ENCODE peak calls at places on chromosomes 6 and 20, in nine cellular contexts. H, V, S, L, I, U, Y, Q and E are unnamed samples.

GRCh38 chr6:43740961-43741764 is 28.8 kb upstream of the VEGFA start:
- DNase-seq in H (no peak), V (no peak), S (no peak), L (no peak), I (no peak), U (no peak), Y (no peak), Q (no peak), E (no peak)

GRCh38 chr20:31731321-31731717 is 7.8 kb upstream of the TPX2 start:
- DNase-seq in H (no peak), V (no peak), S (no peak), L (no peak), I (no peak), U (no peak), Y (no peak), Q (no peak), E (no peak)

GRCh38 chr6:33164176-33164575 is 28.1 kb downstream of the COL11A2 start:
- DNase-seq in H (no peak), V (no peak), S (no peak), L (no peak), I (no peak), U (no peak), Y (no peak), Q (no peak), E (no peak)

GRCh38 chr6:105981002-105981887 is 104.9 kb upstream of the PRDM1 start:
- DNase-seq in H (peak; percentile 86), V (no peak), S (peak; percentile 69), L (peak; percentile 62), I (peak; percentile 33), U (peak; percentile 23), Y (no peak), Q (no peak), E (no peak)

GRCh38 chr6:71197267-71197666 is 91.3 kb upstream of the OGFRL1 start:
- DNase-seq in H (no peak), V (no peak), S (no peak), L (no peak), I (peak; percentile 88), U (no peak), Y (no peak), Q (no peak), E (no peak)

GRCh38 chr6:147132889-147133288 is 71.3 kb upstream of the STXBP5 start:
- DNase-seq in H (no peak), V (no peak), S (no peak), L (no peak), I (peak; percentile 76), U (no peak), Y (no peak), Q (no peak), E (no peak)

GRCh38 chr6:20877008-20877937 is 343.0 kb downstream of the CDKAL1 start:
- DNase-seq in H (no peak), V (peak; percentile 36), S (no peak), L (peak; percentile 79), I (peak; percentile 97), U (no peak), Y (peak; percentile 76), Q (peak; percentile 81), E (peak; percentile 97)

GRCh38 chr6:23174781-23175361 is 605.5 kb downstream of the HDGFL1 start:
- DNase-seq in H (no peak), V (no peak), S (no peak), L (no peak), I (peak; percentile 97), U (no peak), Y (no peak), Q (no peak), E (peak; percentile 59)

GRCh38 chr20:17671565-17671964 is 10.5 kb downstream of the RRBP1 start:
- DNase-seq in H (no peak), V (no peak), S (no peak), L (no peak), I (no peak), U (no peak), Y (no peak), Q (peak; percentile 11), E (no peak)

GRCh38 chr6:37024665-37025337 is 19.3 kb downstream of the FGD2 start:
- DNase-seq in H (no peak), V (no peak), S (peak; percentile 43), L (no peak), I (peak; percentile 51), U (no peak), Y (no peak), Q (peak; percentile 63), E (no peak)

GRCh38 chr6:79888587-79888986 is 58.8 kb downstream of the ELOVL4 start:
- DNase-seq in H (no peak), V (no peak), S (no peak), L (no peak), I (no peak), U (no peak), Y (no peak), Q (no peak), E (no peak)

GRCh38 chr6:94636780-94637385 is 940.5 kb upstream of the MANEA start:
- DNase-seq in H (no peak), V (no peak), S (no peak), L (no peak), I (peak; percentile 1), U (no peak), Y (no peak), Q (no peak), E (no peak)

GRCh38 chr20:4898282-4898681 is 103.0 kb downstream of the SLC23A2 start:
- DNase-seq in H (no peak), V (peak; percentile 64), S (no peak), L (peak; percentile 77), I (peak; percentile 86), U (no peak), Y (peak; percentile 71), Q (no peak), E (peak; percentile 77)

GRCh38 chr6:35751594-35751993 is 14.8 kb downstream of the ARMC12 start:
- DNase-seq in H (no peak), V (no peak), S (no peak), L (no peak), I (no peak), U (no peak), Y (no peak), Q (no peak), E (no peak)

GRCh38 chr20:58001381-58001780 is 227.1 kb downstream of the ANKRD60 start:
- DNase-seq in H (no peak), V (peak; percentile 54), S (no peak), L (no peak), I (peak; percentile 76), U (no peak), Y (peak; percentile 69), Q (peak; percentile 38), E (no peak)

GRCh38 chr20:45355209-45355608 is 7.0 kb upstream of the SDC4 start:
- DNase-seq in H (no peak), V (no peak), S (no peak), L (no peak), I (peak; percentile 80), U (no peak), Y (peak; percentile 2), Q (no peak), E (no peak)

GRCh38 chr20:32448306-32449056 is 90.3 kb downstream of the ASXL1 start:
- DNase-seq in H (no peak), V (no peak), S (peak; percentile 23), L (no peak), I (no peak), U (no peak), Y (peak; percentile 64), Q (peak; percentile 36), E (no peak)

GRCh38 chr6:52728394-52728793 is 34.9 kb downstream of the GSTA2 start:
- DNase-seq in H (no peak), V (no peak), S (no peak), L (no peak), I (peak; percentile 74), U (no peak), Y (no peak), Q (no peak), E (no peak)

GRCh38 chr6:25959890-25960531 is 2.6 kb upstream of the TRIM38 start:
- DNase-seq in H (no peak), V (no peak), S (no peak), L (no peak), I (peak; percentile 49), U (no peak), Y (no peak), Q (no peak), E (no peak)

GRCh38 chr6:147043994-147044477 is 160.2 kb upstream of the STXBP5 start:
- DNase-seq in H (no peak), V (no peak), S (no peak), L (no peak), I (peak; percentile 34), U (no peak), Y (no peak), Q (no peak), E (no peak)

GRCh38 chr20:10307359-10307735 is 88.7 kb downstream of the SNAP25 start:
- DNase-seq in H (no peak), V (no peak), S (no peak), L (no peak), I (peak; percentile 73), U (no peak), Y (no peak), Q (no peak), E (no peak)

GRCh38 chr20:35431621-35432429 is 6.2 kb downstream of the GDF5 start:
- DNase-seq in H (no peak), V (no peak), S (no peak), L (no peak), I (no peak), U (no peak), Y (no peak), Q (no peak), E (no peak)

GRCh38 chr6:31878222-31878621 is 575 bp downstream of the SLC44A4 start:
- DNase-seq in H (no peak), V (no peak), S (no peak), L (no peak), I (no peak), U (no peak), Y (no peak), Q (no peak), E (no peak)

GRCh38 chr6:15457903-15458530 is 204.8 kb downstream of the DTNBP1 start:
- DNase-seq in H (no peak), V (no peak), S (no peak), L (no peak), I (no peak), U (no peak), Y (no peak), Q (no peak), E (no peak)
- H3K4me3 ChIP-seq in H (no peak overlapping the region), V (no peak overlapping the region), S (no peak overlapping the region), L (no peak overlapping the region), I (peak overlapping the region; percentile 32), U (no peak overlapping the region), Y (no peak overlapping the region), Q (no peak overlapping the region), E (no peak overlapping the region)

GRCh38 chr6:13273931-13274706 is 54.2 kb downstream of the TBC1D7 start:
- DNase-seq in H (peak; percentile 88), V (no peak), S (peak; percentile 69), L (peak; percentile 73), I (no peak), U (peak; percentile 40), Y (no peak), Q (no peak), E (no peak)
- H3K4me3 ChIP-seq in H (no peak overlapping the region), V (no peak overlapping the region), S (no peak overlapping the region), L (no peak overlapping the region), I (no peak overlapping the region), U (no peak overlapping the region), Y (no peak overlapping the region), Q (no peak overlapping the region), E (no peak overlapping the region)

GRCh38 chr6:159830481-159831372 is 30.7 kb downstream of the PNLDC1 start:
- DNase-seq in H (no peak), V (no peak), S (no peak), L (no peak), I (no peak), U (no peak), Y (peak; percentile 48), Q (no peak), E (no peak)
- H3K4me3 ChIP-seq in H (no peak overlapping the region), V (no peak overlapping the region), S (no peak overlapping the region), L (no peak overlapping the region), I (no peak overlapping the region), U (no peak overlapping the region), Y (no peak overlapping the region), Q (no peak overlapping the region), E (no peak overlapping the region)

GRCh38 chr6:10882654-10883053 is 813 bp upstream of the GCM2 start:
- DNase-seq in H (no peak), V (no peak), S (no peak), L (no peak), I (no peak), U (no peak), Y (no peak), Q (no peak), E (no peak)
- H3K4me3 ChIP-seq in H (no peak overlapping the region), V (no peak overlapping the region), S (no peak overlapping the region), L (no peak overlapping the region), I (no peak overlapping the region), U (no peak overlapping the region), Y (no peak overlapping the region), Q (no peak overlapping the region), E (no peak overlapping the region)